ENCODE peak calls at places on chromosome 4, in six cellular contexts. G is hippocampal formation; S is stimulated activated CD4-positive, alpha-beta T cell treated with anti-CD3 and anti-CD28 coated beads, TNF-alpha, amount 100 ng/mL, for 24 hours; V is ELR; W is Caco-2; F is HEK293T. O is an unnamed sample.

GRCh38 chr4:133618963-133619362 is 469.9 kb downstream of the PCDH10 start:
- DNase-seq in G (no peak), S (no peak), V (no peak), W (no peak), F (no peak), O (no peak)

GRCh38 chr4:15690020-15690809 is 8.6 kb downstream of the FAM200B start:
- DNase-seq in G (no peak), S (no peak), V (peak), W (peak), F (no peak), O (no peak)

GRCh38 chr4:68655764-68656444 is 14.5 kb downstream of the UGT2B15 start:
- DNase-seq in G (no peak), S (no peak), V (no peak), W (peak), F (no peak), O (no peak)

GRCh38 chr4:8385611-8386010 is 54.9 kb downstream of the ACOX3 start:
- DNase-seq in G (no peak), S (no peak), V (no peak), W (no peak), F (no peak), O (no peak)

GRCh38 chr4:20237894-20238537 is 13.7 kb upstream of the SLIT2 start:
- DNase-seq in G (no peak), S (no peak), V (no peak), W (no peak), F (no peak), O (no peak)

GRCh38 chr4:24517676-24518075 is 66.7 kb downstream of the DHX15 start:
- DNase-seq in G (no peak), S (no peak), V (no peak), W (no peak), F (no peak), O (no peak)

GRCh38 chr4:101419324-101420135 is 72.2 kb upstream of the PPP3CA start:
- DNase-seq in G (no peak), S (no peak), V (no peak), W (no peak), F (no peak), O (no peak)

GRCh38 chr4:108209489-108209888 is 40.8 kb upstream of the LEF1 start:
- DNase-seq in G (no peak), S (no peak), V (no peak), W (no peak), F (no peak), O (no peak)

GRCh38 chr4:53478671-53479456 is 101.4 kb downstream of the FIP1L1 start:
- DNase-seq in G (no peak), S (no peak), V (peak), W (no peak), F (no peak), O (no peak)

GRCh38 chr4:140556372-140557085 is 12.2 kb downstream of the UCP1 start:
- DNase-seq in G (no peak), S (no peak), V (no peak), W (no peak), F (no peak), O (no peak)

GRCh38 chr4:7256989-7257810 is 64.9 kb downstream of the SORCS2 start:
- DNase-seq in G (no peak), S (no peak), V (no peak), W (no peak), F (no peak), O (no peak)

GRCh38 chr4:30917946-30918345 is 197.8 kb downstream of the PCDH7 start:
- DNase-seq in G (no peak), S (no peak), V (no peak), W (no peak), F (no peak), O (no peak)

GRCh38 chr4:167233523-167234387 is 539 bp downstream of the SPOCK3 start:
- DNase-seq in G (peak), S (no peak), V (peak), W (no peak), F (peak), O (no peak)

GRCh38 chr4:83890816-83891215 is 354.9 kb downstream of the GPAT3 start:
- DNase-seq in G (no peak), S (no peak), V (peak), W (no peak), F (no peak), O (no peak)

GRCh38 chr4:37693450-37694190 is 7.4 kb upstream of the RELL1 start:
- DNase-seq in G (no peak), S (no peak), V (peak), W (no peak), F (no peak), O (no peak)

O was measured in esophagus squamous epithelium.